ENCODE peak calls at places on chromosomes 11 and 22, in four cellular contexts. B is stimulated activated naive CD4-positive, alpha-beta T cell treated with Interleukin-2 at 50 U/mL for 16 hours; O is neural crest cell; F is HAP-1. K is an unnamed sample.

GRCh38 chr11:75365711-75366181 is 14.3 kb upstream of the ARRB1 start:
- DNase-seq in B (no peak), O (no peak), F (no peak), K (no peak)

GRCh38 chr11:66859686-66860448 is 3.0 kb downstream of the LRFN4 start:
- DNase-seq in B (no peak), O (no peak), F (no peak), K (no peak)

GRCh38 chr22:47281126-47282106 is 519.0 kb downstream of the TBC1D22A start:
- DNase-seq in B (no peak), O (no peak), F (no peak), K (no peak)

GRCh38 chr11:36066891-36067290 is 123.0 kb downstream of the LDLRAD3 start:
- DNase-seq in B (no peak), O (no peak), F (no peak), K (no peak)

GRCh38 chr11:72618801-72619200 is 55.4 kb downstream of the PDE2A start:
- DNase-seq in B (no peak), O (no peak), F (no peak), K (no peak)

GRCh38 chr22:37760152-37760551 is 47.6 kb upstream of the GCAT start:
- DNase-seq in B (no peak), O (no peak), F (no peak), K (no peak)

GRCh38 chr11:57335343-57336110 is at the start of gene SSRP1:
- DNase-seq in B (peak), O (peak), F (peak), K (peak)

GRCh38 chr11:554824-555499 is 5.6 kb downstream of the LMNTD2 start:
- DNase-seq in B (peak), O (peak), F (peak), K (peak)

GRCh38 chr22:38758276-38758945 is 2.6 kb upstream of the SUN2 start:
- DNase-seq in B (peak), O (no peak), F (no peak), K (no peak)

GRCh38 chr11:111542606-111543275 is 2.2 kb downstream of the LAYN start:
- DNase-seq in B (no peak), O (no peak), F (no peak), K (no peak)

GRCh38 chr11:66339686-66340483 is 3.7 kb upstream of the RIN1 start:
- DNase-seq in B (no peak), O (no peak), F (no peak), K (no peak)

GRCh38 chr11:16923987-16924386 is 90.2 kb downstream of the PLEKHA7 start:
- DNase-seq in B (no peak), O (no peak), F (no peak), K (no peak)

GRCh38 chr11:86374586-86374985 is at the start of gene CCDC81:
- DNase-seq in B (no peak), O (peak), F (no peak), K (no peak)

GRCh38 chr11:95915051-95915450 is 8.9 kb downstream of the MTMR2 start:
- DNase-seq in B (no peak), O (no peak), F (no peak), K (no peak)

GRCh38 chr11:65206901-65207300 is 25.2 kb downstream of the CAPN1 start:
- DNase-seq in B (no peak), O (no peak), F (no peak), K (no peak)

GRCh38 chr11:44007746-44008501 is 39.9 kb upstream of the ACCSL start:
- DNase-seq in B (no peak), O (no peak), F (peak), K (no peak)

GRCh38 chr11:18704698-18705097 is 6.1 kb downstream of the TMEM86A start:
- DNase-seq in B (no peak), O (no peak), F (no peak), K (no peak)

GRCh38 chr11:111719379-111719778 is 46.8 kb downstream of the PPP2R1B start:
- DNase-seq in B (no peak), O (no peak), F (no peak), K (no peak)

GRCh38 chr11:6655790-6656580 is at the start of gene DCHS1:
- DNase-seq in B (peak), O (peak), F (peak), K (peak)

GRCh38 chr11:66341502-66342126 is 3.3 kb downstream of the BRMS1 start:
- DNase-seq in B (no peak), O (no peak), F (no peak), K (no peak)

GRCh38 chr11:95058622-95059021 is 8.1 kb upstream of the SRSF8 start:
- DNase-seq in B (no peak), O (no peak), F (no peak), K (no peak)

GRCh38 chr11:2267306-2267861 is 3.0 kb downstream of the ASCL2 start:
- DNase-seq in B (no peak), O (no peak), F (no peak), K (no peak)

GRCh38 chr11:130904380-130904779 is 11.9 kb downstream of the SNX19 start:
- DNase-seq in B (no peak), O (no peak), F (no peak), K (no peak)

GRCh38 chr22:49960967-49961600 is 512 bp downstream of the PIM3 start:
- DNase-seq in B (peak), O (no peak), F (no peak), K (no peak)

GRCh38 chr11:95700471-95700817 is 89.1 kb downstream of the FAM76B start:
- DNase-seq in B (no peak), O (no peak), F (no peak), K (no peak)

GRCh38 chr11:108916290-108916689 is 251.4 kb downstream of the DDX10 start:
- DNase-seq in B (no peak), O (no peak), F (no peak), K (no peak)

GRCh38 chr11:42205518-42205917 is 746.1 kb upstream of the LRRC4C start:
- DNase-seq in B (no peak), O (no peak), F (no peak), K (no peak)

GRCh38 chr11:94537051-94537600 is 6.6 kb upstream of the FUT4 start:
- DNase-seq in B (no peak), O (no peak), F (no peak), K (no peak)

GRCh38 chr11:47545298-47545697 is 7.6 kb downstream of the CELF1 start:
- DNase-seq in B (no peak), O (no peak), F (no peak), K (no peak)

GRCh38 chr22:43580351-43580750 is 168.5 kb downstream of the MPPED1 start:
- DNase-seq in B (no peak), O (no peak), F (no peak), K (no peak)

GRCh38 chr11:119309953-119310681 is 6.8 kb downstream of the MCAM start:
- DNase-seq in B (no peak), O (no peak), F (no peak), K (no peak)

GRCh38 chr11:17725174-17725573 is 5.8 kb downstream of the MYOD1 start:
- DNase-seq in B (no peak), O (no peak), F (no peak), K (no peak)

GRCh38 chr11:61827573-61828378 is at the start of gene FADS2:
- DNase-seq in B (peak), O (peak), F (peak), K (peak)

K was measured in NCI-H2227 treated with DMSO at 0.1 percent for 48 hours.